ENCODE peak calls at places on chromosomes 13 and 19, in four cellular contexts. One of them, this sample, is unnamed.

GRCh38 chr13:52127783-52128702 is 830 bp downstream of the NEK5 start:
- DNase-seq in neural progenitor cell: peak; percentile 78
- DNase-seq in thoracic aorta: no peak
- DNase-seq in heart left ventricle: peak; percentile 43
- DNase-seq in this sample: peak; percentile 37

GRCh38 chr13:83773961-83774360 is 108.3 kb downstream of the SLITRK1 start:
- DNase-seq in neural progenitor cell: no peak
- DNase-seq in thoracic aorta: no peak
- DNase-seq in heart left ventricle: no peak
- DNase-seq in this sample: no peak

GRCh38 chr13:113935523-113935922 is 38.4 kb downstream of the C13orf46 start:
- DNase-seq in neural progenitor cell: peak; percentile 56
- DNase-seq in thoracic aorta: no peak
- DNase-seq in heart left ventricle: peak; percentile 18
- DNase-seq in this sample: no peak

GRCh38 chr19:6042776-6043726 is 65.1 kb upstream of the RANBP3 start:
- DNase-seq in neural progenitor cell: no peak
- DNase-seq in thoracic aorta: no peak
- DNase-seq in heart left ventricle: no peak
- DNase-seq in this sample: no peak

GRCh38 chr19:17757125-17757524 is 5.8 kb downstream of the FCHO1 start:
- DNase-seq in neural progenitor cell: no peak
- DNase-seq in thoracic aorta: no peak
- DNase-seq in heart left ventricle: peak; percentile 65
- DNase-seq in this sample: no peak

GRCh38 chr13:41352935-41353801 is 42.1 kb downstream of the NAA16 start:
- DNase-seq in neural progenitor cell: peak; percentile 37
- DNase-seq in thoracic aorta: no peak
- DNase-seq in heart left ventricle: no peak
- DNase-seq in this sample: peak; percentile 60

GRCh38 chr13:97242755-97243497 is 20.8 kb downstream of the MBNL2 start:
- DNase-seq in neural progenitor cell: no peak
- DNase-seq in thoracic aorta: no peak
- DNase-seq in heart left ventricle: peak; percentile 42
- DNase-seq in this sample: no peak

GRCh38 chr13:77928909-77929308 is 10.3 kb upstream of the EDNRB start:
- DNase-seq in neural progenitor cell: no peak
- DNase-seq in thoracic aorta: no peak
- DNase-seq in heart left ventricle: no peak
- DNase-seq in this sample: no peak

GRCh38 chr13:106318941-106319411 is 216.5 kb downstream of the EFNB2 start:
- DNase-seq in neural progenitor cell: no peak
- DNase-seq in thoracic aorta: no peak
- DNase-seq in heart left ventricle: no peak
- DNase-seq in this sample: no peak

GRCh38 chr19:33763661-33764343 is 32.9 kb upstream of the KCTD15 start:
- DNase-seq in neural progenitor cell: no peak
- DNase-seq in thoracic aorta: no peak
- DNase-seq in heart left ventricle: peak; percentile 60
- DNase-seq in this sample: no peak

GRCh38 chr19:49490287-49491029 is 3.0 kb downstream of the RPL13A start:
- DNase-seq in neural progenitor cell: no peak
- DNase-seq in thoracic aorta: no peak
- DNase-seq in heart left ventricle: no peak
- DNase-seq in this sample: no peak

GRCh38 chr13:101624981-101625380 is 172.5 kb downstream of the ITGBL1 start:
- DNase-seq in neural progenitor cell: no peak
- DNase-seq in thoracic aorta: no peak
- DNase-seq in heart left ventricle: no peak
- DNase-seq in this sample: no peak

GRCh38 chr13:100131863-100132574 is 43.1 kb downstream of the PCCA start:
- DNase-seq in neural progenitor cell: no peak
- DNase-seq in thoracic aorta: no peak
- DNase-seq in heart left ventricle: no peak
- DNase-seq in this sample: no peak

GRCh38 chr19:32227561-32228165 is 117.7 kb upstream of the ZNF507 start:
- DNase-seq in neural progenitor cell: no peak
- DNase-seq in thoracic aorta: no peak
- DNase-seq in heart left ventricle: no peak
- DNase-seq in this sample: no peak

GRCh38 chr19:4738734-4739133 is 15.1 kb upstream of the DPP9 start:
- DNase-seq in neural progenitor cell: no peak
- DNase-seq in thoracic aorta: no peak
- DNase-seq in heart left ventricle: no peak
- DNase-seq in this sample: no peak

GRCh38 chr19:4464815-4465581 is 7.1 kb upstream of the HDGFL2 start:
- DNase-seq in neural progenitor cell: no peak
- DNase-seq in thoracic aorta: no peak
- DNase-seq in heart left ventricle: no peak
- DNase-seq in this sample: no peak

GRCh38 chr13:27280009-27280646 is 9.5 kb downstream of the RASL11A start:
- DNase-seq in neural progenitor cell: no peak
- DNase-seq in thoracic aorta: no peak
- DNase-seq in heart left ventricle: no peak
- DNase-seq in this sample: no peak

GRCh38 chr13:111610077-111610476 is 289.6 kb downstream of the TEX29 start:
- DNase-seq in neural progenitor cell: no peak
- DNase-seq in thoracic aorta: no peak
- DNase-seq in heart left ventricle: no peak
- DNase-seq in this sample: no peak

GRCh38 chr13:50189450-50189849 is 174.2 kb downstream of the KCNRG start:
- DNase-seq in neural progenitor cell: no peak
- DNase-seq in thoracic aorta: no peak
- DNase-seq in heart left ventricle: no peak
- DNase-seq in this sample: no peak

GRCh38 chr13:32086366-32086765 is 54.8 kb downstream of the FRY start:
- DNase-seq in neural progenitor cell: peak; percentile 56
- DNase-seq in thoracic aorta: no peak
- DNase-seq in heart left ventricle: no peak
- DNase-seq in this sample: no peak

GRCh38 chr19:50203281-50204080 is at the start of gene MYH14:
- DNase-seq in neural progenitor cell: peak; percentile 97
- DNase-seq in thoracic aorta: peak; percentile 51
- DNase-seq in heart left ventricle: peak; percentile 93
- DNase-seq in this sample: no peak

GRCh38 chr19:56110515-56111448 is 10.3 kb downstream of the ZNF787 start:
- DNase-seq in neural progenitor cell: peak; percentile 34
- DNase-seq in thoracic aorta: no peak
- DNase-seq in heart left ventricle: peak; percentile 80
- DNase-seq in this sample: no peak

GRCh38 chr19:35559281-35559659 is 4.2 kb downstream of the ATP4A start:
- DNase-seq in neural progenitor cell: peak; percentile 31
- DNase-seq in thoracic aorta: no peak
- DNase-seq in heart left ventricle: no peak
- DNase-seq in this sample: no peak

GRCh38 chr13:76969488-76970365 is 21.4 kb downstream of the ACOD1 start:
- DNase-seq in neural progenitor cell: peak; percentile 12
- DNase-seq in thoracic aorta: no peak
- DNase-seq in heart left ventricle: no peak
- DNase-seq in this sample: no peak

GRCh38 chr13:30895773-30896172 is 10.3 kb upstream of the MEDAG start:
- DNase-seq in neural progenitor cell: peak; percentile 22
- DNase-seq in thoracic aorta: peak; percentile 64
- DNase-seq in heart left ventricle: peak; percentile 64
- DNase-seq in this sample: no peak

GRCh38 chr13:51589793-51590192 is 5.5 kb downstream of the WDFY2 start:
- DNase-seq in neural progenitor cell: no peak
- DNase-seq in thoracic aorta: no peak
- DNase-seq in heart left ventricle: no peak
- DNase-seq in this sample: no peak

GRCh38 chr13:113187263-113187669 is 21.2 kb downstream of the PCID2 start:
- DNase-seq in neural progenitor cell: no peak
- DNase-seq in thoracic aorta: peak; percentile 57
- DNase-seq in heart left ventricle: peak; percentile 91
- DNase-seq in this sample: no peak

GRCh38 chr13:24306632-24307031 is 2.7 kb upstream of the C1QTNF9 start:
- DNase-seq in neural progenitor cell: no peak
- DNase-seq in thoracic aorta: no peak
- DNase-seq in heart left ventricle: no peak
- DNase-seq in this sample: no peak

GRCh38 chr19:45468159-45468651 is 409 bp downstream of the FOSB start:
- DNase-seq in neural progenitor cell: peak; percentile 68
- DNase-seq in thoracic aorta: no peak
- DNase-seq in heart left ventricle: no peak
- DNase-seq in this sample: no peak

GRCh38 chr13:59391696-59392095 is 772.0 kb downstream of the DIAPH3 start:
- DNase-seq in neural progenitor cell: peak; percentile 80
- DNase-seq in thoracic aorta: no peak
- DNase-seq in heart left ventricle: peak; percentile 37
- DNase-seq in this sample: peak; percentile 68

GRCh38 chr19:43638214-43638990 is 1.2 kb downstream of the CADM4 start:
- DNase-seq in neural progenitor cell: no peak
- DNase-seq in thoracic aorta: no peak
- DNase-seq in heart left ventricle: no peak
- DNase-seq in this sample: no peak

GRCh38 chr13:59531571-59532091 is 632.1 kb downstream of the DIAPH3 start:
- DNase-seq in neural progenitor cell: peak; percentile 30
- DNase-seq in thoracic aorta: peak; percentile 16
- DNase-seq in heart left ventricle: peak; percentile 93
- DNase-seq in this sample: peak; percentile 10

GRCh38 chr13:49400755-49401659 is 42.9 kb downstream of the CAB39L start:
- DNase-seq in neural progenitor cell: peak; percentile 22
- DNase-seq in thoracic aorta: no peak
- DNase-seq in heart left ventricle: no peak
- DNase-seq in this sample: no peak

GRCh38 chr13:48151343-48151742 is 56.4 kb upstream of the MED4 start:
- DNase-seq in neural progenitor cell: no peak
- DNase-seq in thoracic aorta: no peak
- DNase-seq in heart left ventricle: no peak
- DNase-seq in this sample: no peak

GRCh38 chr19:4581381-4582111 is 22.1 kb upstream of the SEMA6B start:
- DNase-seq in neural progenitor cell: peak; percentile 85
- DNase-seq in thoracic aorta: no peak
- DNase-seq in heart left ventricle: no peak
- DNase-seq in this sample: no peak

GRCh38 chr13:42392706-42393572 is 121.0 kb downstream of the AKAP11 start:
- DNase-seq in neural progenitor cell: no peak
- DNase-seq in thoracic aorta: no peak
- DNase-seq in heart left ventricle: no peak
- DNase-seq in this sample: no peak

GRCh38 chr13:23969672-23970071 is 72.4 kb upstream of the C1QTNF9B start:
- DNase-seq in neural progenitor cell: no peak
- DNase-seq in thoracic aorta: no peak
- DNase-seq in heart left ventricle: no peak
- DNase-seq in this sample: no peak

GRCh38 chr13:109780880-109781383 is 5.5 kb downstream of the IRS2 start:
- DNase-seq in neural progenitor cell: no peak
- DNase-seq in thoracic aorta: no peak
- DNase-seq in heart left ventricle: no peak
- DNase-seq in this sample: no peak
- H3K4me1 ChIP-seq in neural progenitor cell: peaks cover 43% of the 10 kb centered on the region
- H3K4me1 ChIP-seq in thoracic aorta: peaks cover 38% of the 10 kb centered on the region
- H3K4me1 ChIP-seq in heart left ventricle: peaks cover 63% of the 10 kb centered on the region
- H3K4me1 ChIP-seq in this sample: peaks cover 48% of the 10 kb centered on the region

DNA sequence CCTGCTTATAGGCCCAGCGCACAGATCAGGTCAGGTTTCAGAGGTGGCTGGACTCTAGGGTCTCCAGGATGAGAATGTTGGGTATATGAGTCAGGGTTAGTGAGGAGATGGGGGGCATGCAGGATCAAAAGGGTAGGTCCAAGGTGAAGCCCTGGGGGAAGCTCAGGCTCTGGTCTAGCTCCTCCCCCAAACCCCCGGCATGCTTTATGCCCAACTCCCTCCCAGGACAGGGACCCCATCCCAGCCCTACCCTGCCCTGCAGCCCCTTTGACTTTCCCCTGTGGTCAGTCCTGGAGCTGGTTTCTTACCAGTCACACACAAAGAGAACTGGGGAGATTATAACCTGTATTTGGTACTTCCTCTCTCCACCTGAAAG is 9.8 kb upstream of the CEACAM18 start:
- DNase-seq in neural progenitor cell: no peak
- DNase-seq in thoracic aorta: no peak
- DNase-seq in heart left ventricle: no peak
- DNase-seq in this sample: no peak
- H3K4me1 ChIP-seq in neural progenitor cell: no peaks in the 10 kb centered on the region
- H3K4me1 ChIP-seq in thoracic aorta: no peaks in the 10 kb centered on the region
- H3K4me1 ChIP-seq in heart left ventricle: peaks cover 19% of the 10 kb centered on the region
- H3K4me1 ChIP-seq in this sample: no peaks in the 10 kb centered on the region

GRCh38 chr19:7681336-7682174 is 922 bp downstream of the TRAPPC5 start:
- DNase-seq in neural progenitor cell: peak; percentile 92
- DNase-seq in thoracic aorta: peak; percentile 69
- DNase-seq in heart left ventricle: peak; percentile 84
- DNase-seq in this sample: peak; percentile 86

GRCh38 chr19:7682175-7682855 is 1.7 kb downstream of the TRAPPC5 start:
- DNase-seq in neural progenitor cell: no peak
- DNase-seq in thoracic aorta: no peak
- DNase-seq in heart left ventricle: no peak
- DNase-seq in this sample: no peak

GRCh38 chr19:7679771-7680605 is 645 bp upstream of the TRAPPC5 start:
- DNase-seq in neural progenitor cell: no peak
- DNase-seq in thoracic aorta: no peak
- DNase-seq in heart left ventricle: no peak
- DNase-seq in this sample: no peak

GRCh38 chr19:7679017-7679720 is 1.5 kb upstream of the TRAPPC5 start:
- DNase-seq in neural progenitor cell: no peak
- DNase-seq in thoracic aorta: no peak
- DNase-seq in heart left ventricle: peak; percentile 36
- DNase-seq in this sample: peak; percentile 60

GRCh38 chr19:7680606-7681335 is at the start of gene TRAPPC5:
- DNase-seq in neural progenitor cell: peak; percentile 96
- DNase-seq in thoracic aorta: no peak
- DNase-seq in heart left ventricle: peak; percentile 93
- DNase-seq in this sample: peak; percentile 82
- H3K4me1 ChIP-seq in neural progenitor cell: no peaks in the 10 kb centered on the region
- H3K4me1 ChIP-seq in thoracic aorta: peaks cover 5% of the 10 kb centered on the region
- H3K4me1 ChIP-seq in heart left ventricle: peaks cover 35% of the 10 kb centered on the region
- H3K4me1 ChIP-seq in this sample: peaks cover 35% of the 10 kb centered on the region

GRCh38 chr19:16155128-16155527 is 11.6 kb downstream of the HSH2D start:
- DNase-seq in neural progenitor cell: no peak
- DNase-seq in thoracic aorta: no peak
- DNase-seq in heart left ventricle: no peak
- DNase-seq in this sample: no peak

GRCh38 chr19:16157601-16158000 is 14.1 kb downstream of the HSH2D start:
- DNase-seq in neural progenitor cell: no peak
- DNase-seq in thoracic aorta: no peak
- DNase-seq in heart left ventricle: no peak
- DNase-seq in this sample: no peak

GRCh38 chr19:16154557-16154956 is 11.1 kb downstream of the HSH2D start:
- DNase-seq in neural progenitor cell: no peak
- DNase-seq in thoracic aorta: no peak
- DNase-seq in heart left ventricle: no peak
- DNase-seq in this sample: no peak

GRCh38 chr19:16156904-16157303 is 13.4 kb downstream of the HSH2D start:
- DNase-seq in neural progenitor cell: no peak
- DNase-seq in thoracic aorta: no peak
- DNase-seq in heart left ventricle: no peak
- DNase-seq in this sample: no peak

GRCh38 chr19:16153582-16154336 is 10.3 kb downstream of the HSH2D start:
- DNase-seq in neural progenitor cell: peak; percentile 46
- DNase-seq in thoracic aorta: no peak
- DNase-seq in heart left ventricle: no peak
- DNase-seq in this sample: no peak
- H3K4me1 ChIP-seq in neural progenitor cell: no peaks in the 10 kb centered on the region
- H3K4me1 ChIP-seq in thoracic aorta: no peaks in the 10 kb centered on the region
- H3K4me1 ChIP-seq in heart left ventricle: peaks cover 24% of the 10 kb centered on the region
- H3K4me1 ChIP-seq in this sample: no peaks in the 10 kb centered on the region

GRCh38 chr13:93309886-93310520 is 83.4 kb downstream of the GPC6 start:
- DNase-seq in neural progenitor cell: peak; percentile 29
- DNase-seq in thoracic aorta: no peak
- DNase-seq in heart left ventricle: no peak
- DNase-seq in this sample: no peak
- H3K4me1 ChIP-seq in neural progenitor cell: peaks cover 13% of the 10 kb centered on the region
- H3K4me1 ChIP-seq in thoracic aorta: no peaks in the 10 kb centered on the region
- H3K4me1 ChIP-seq in heart left ventricle: no peaks in the 10 kb centered on the region
- H3K4me1 ChIP-seq in this sample: no peaks in the 10 kb centered on the region

This sample was measured in CD8-positive, alpha-beta memory T cell.